ENCODE peak calls at places on chromosomes 2 and 18, in four cellular contexts. One of them, this sample, is unnamed.

GRCh38 chr2:163735692-163736432 is at the start of gene FIGN:
- DNase-seq in uterus: peak; percentile 66
- DNase-seq in PC-3: peak; percentile 76
- DNase-seq in upper lobe of right lung: peak; percentile 86
- DNase-seq in this sample: peak; percentile 90

GRCh38 chr2:200279857-200280256 is 26.6 kb upstream of the SPATS2L start:
- DNase-seq in uterus: no peak
- DNase-seq in PC-3: no peak
- DNase-seq in upper lobe of right lung: no peak
- DNase-seq in this sample: no peak

GRCh38 chr2:109136542-109136941 is 7.5 kb downstream of the SH3RF3 start:
- DNase-seq in uterus: no peak
- DNase-seq in PC-3: peak; percentile 18
- DNase-seq in upper lobe of right lung: no peak
- DNase-seq in this sample: no peak

GRCh38 chr18:2293109-2293839 is 278.0 kb downstream of the METTL4 start:
- DNase-seq in uterus: peak; percentile 11
- DNase-seq in PC-3: no peak
- DNase-seq in upper lobe of right lung: no peak
- DNase-seq in this sample: no peak

GRCh38 chr2:128028668-128029054 is 802 bp upstream of the SAP130 start:
- DNase-seq in uterus: no peak
- DNase-seq in PC-3: peak; percentile 6
- DNase-seq in upper lobe of right lung: no peak
- DNase-seq in this sample: no peak

GRCh38 chr2:103435010-103435409 is 673.2 kb downstream of the TMEM182 start:
- DNase-seq in uterus: no peak
- DNase-seq in PC-3: peak; percentile 44
- DNase-seq in upper lobe of right lung: no peak
- DNase-seq in this sample: no peak

GRCh38 chr2:144515694-144516416 is 4.1 kb downstream of the ZEB2 start:
- DNase-seq in uterus: peak; percentile 51
- DNase-seq in PC-3: no peak
- DNase-seq in upper lobe of right lung: peak; percentile 77
- DNase-seq in this sample: peak; percentile 77

GRCh38 chr2:171531291-171531690 is 9.0 kb downstream of the CYBRD1 start:
- DNase-seq in uterus: peak; percentile 52
- DNase-seq in PC-3: no peak
- DNase-seq in upper lobe of right lung: no peak
- DNase-seq in this sample: peak; percentile 80

GRCh38 chr18:5073026-5073944 is 123.8 kb downstream of the AKAIN1 start:
- DNase-seq in uterus: no peak
- DNase-seq in PC-3: peak; percentile 57
- DNase-seq in upper lobe of right lung: no peak
- DNase-seq in this sample: no peak

GRCh38 chr2:175824243-175824642 is 177.8 kb downstream of the LNPK start:
- DNase-seq in uterus: no peak
- DNase-seq in PC-3: no peak
- DNase-seq in upper lobe of right lung: no peak
- DNase-seq in this sample: no peak

GRCh38 chr2:88865801-88866353 is 174.4 kb downstream of the RPIA start:
- DNase-seq in uterus: no peak
- DNase-seq in PC-3: no peak
- DNase-seq in upper lobe of right lung: no peak
- DNase-seq in this sample: no peak

GRCh38 chr2:82657066-82657465 is 1802.0 kb downstream of the SUCLG1 start:
- DNase-seq in uterus: no peak
- DNase-seq in PC-3: no peak
- DNase-seq in upper lobe of right lung: no peak
- DNase-seq in this sample: no peak

GRCh38 chr2:219540784-219541504 is 2.7 kb downstream of the CHPF start:
- DNase-seq in uterus: peak; percentile 18
- DNase-seq in PC-3: no peak
- DNase-seq in upper lobe of right lung: no peak
- DNase-seq in this sample: no peak

GRCh38 chr2:67684991-67685390 is 287.9 kb downstream of the ETAA1 start:
- DNase-seq in uterus: no peak
- DNase-seq in PC-3: peak; percentile 32
- DNase-seq in upper lobe of right lung: no peak
- DNase-seq in this sample: no peak

GRCh38 chr2:20071397-20072383 is 20.3 kb upstream of the LAPTM4A start:
- DNase-seq in uterus: peak; percentile 77
- DNase-seq in PC-3: peak; percentile 72
- DNase-seq in upper lobe of right lung: no peak
- DNase-seq in this sample: no peak

GRCh38 chr2:240436626-240437180 is 1.2 kb downstream of the GPC1 start:
- DNase-seq in uterus: peak; percentile 28
- DNase-seq in PC-3: peak; percentile 18
- DNase-seq in upper lobe of right lung: peak; percentile 70
- DNase-seq in this sample: no peak

GRCh38 chr18:7980136-7980535 is 413.0 kb downstream of the PTPRM start:
- DNase-seq in uterus: no peak
- DNase-seq in PC-3: peak; percentile 5
- DNase-seq in upper lobe of right lung: no peak
- DNase-seq in this sample: no peak
- TF ChIP-seq CTCF in uterus: no peak
- TF ChIP-seq CTCF in PC-3: peak; percentile 48
- TF ChIP-seq CTCF in upper lobe of right lung: no peak
- TF ChIP-seq CTCF in this sample: no peak

GRCh38 chr2:66477125-66477842 is 42.4 kb downstream of the MEIS1 start:
- DNase-seq in uterus: no peak
- DNase-seq in PC-3: no peak
- DNase-seq in upper lobe of right lung: no peak
- DNase-seq in this sample: no peak
- H3K27ac ChIP-seq in uterus: peak overlapping the region; percentile 27
- H3K27ac ChIP-seq in PC-3: no peak overlapping the region
- H3K27ac ChIP-seq in upper lobe of right lung: no peak overlapping the region
- H3K27ac ChIP-seq in this sample: no peak overlapping the region

GRCh38 chr2:15628899-15629855 is 37.5 kb downstream of the DDX1 start:
- DNase-seq in uterus: no peak
- DNase-seq in PC-3: no peak
- DNase-seq in upper lobe of right lung: no peak
- DNase-seq in this sample: no peak

GRCh38 chr2:15630121-15630957 is 38.7 kb downstream of the DDX1 start:
- DNase-seq in uterus: no peak
- DNase-seq in PC-3: no peak
- DNase-seq in upper lobe of right lung: no peak
- DNase-seq in this sample: no peak

GRCh38 chr2:15633043-15633970 is 41.6 kb downstream of the DDX1 start:
- DNase-seq in uterus: no peak
- DNase-seq in PC-3: no peak
- DNase-seq in upper lobe of right lung: no peak
- DNase-seq in this sample: no peak

GRCh38 chr2:15631883-15632282 is 40.2 kb downstream of the DDX1 start:
- DNase-seq in uterus: no peak
- DNase-seq in PC-3: no peak
- DNase-seq in upper lobe of right lung: no peak
- DNase-seq in this sample: no peak

GRCh38 chr2:15630958-15631719 is 39.5 kb downstream of the DDX1 start:
- DNase-seq in uterus: no peak
- DNase-seq in PC-3: no peak
- DNase-seq in upper lobe of right lung: no peak
- DNase-seq in this sample: no peak
- H3K36me3 ChIP-seq in uterus: no peaks in the 10 kb centered on the region
- H3K36me3 ChIP-seq in PC-3: peaks cover 76% of the 10 kb centered on the region
- H3K36me3 ChIP-seq in upper lobe of right lung: peaks cover 88% of the 10 kb centered on the region
- H3K36me3 ChIP-seq in this sample: peaks cover 74% of the 10 kb centered on the region

DNA sequence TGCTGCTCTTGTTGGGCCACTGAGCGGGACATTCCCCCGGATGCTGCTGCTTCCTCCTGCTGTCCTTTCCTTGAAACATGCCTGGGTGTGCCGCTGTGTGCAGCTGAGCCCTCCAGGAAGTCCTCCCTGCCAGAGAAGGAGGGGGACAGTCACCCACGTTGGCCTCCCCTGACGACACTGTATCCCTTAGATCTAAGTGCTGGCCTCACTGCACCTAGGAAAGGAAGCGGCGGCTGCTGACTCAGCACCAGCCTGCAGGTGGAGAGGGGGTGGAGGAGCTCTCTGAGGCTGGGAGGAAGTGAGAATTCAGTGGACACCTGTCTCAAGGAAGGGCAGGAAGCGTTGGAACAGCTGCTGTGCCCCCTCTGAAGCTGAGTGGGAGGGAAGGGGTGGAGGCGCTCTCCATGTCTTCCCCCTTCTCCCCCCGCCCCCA is 239.8 kb downstream of the HAUS1 start:
- DNase-seq in uterus: peak; percentile 32
- DNase-seq in PC-3: peak; percentile 46
- DNase-seq in upper lobe of right lung: peak; percentile 65
- DNase-seq in this sample: no peak
- TF ChIP-seq CTCF in uterus: no peak
- TF ChIP-seq CTCF in PC-3: no peak
- TF ChIP-seq CTCF in upper lobe of right lung: no peak
- TF ChIP-seq CTCF in this sample: no peak

DNA sequence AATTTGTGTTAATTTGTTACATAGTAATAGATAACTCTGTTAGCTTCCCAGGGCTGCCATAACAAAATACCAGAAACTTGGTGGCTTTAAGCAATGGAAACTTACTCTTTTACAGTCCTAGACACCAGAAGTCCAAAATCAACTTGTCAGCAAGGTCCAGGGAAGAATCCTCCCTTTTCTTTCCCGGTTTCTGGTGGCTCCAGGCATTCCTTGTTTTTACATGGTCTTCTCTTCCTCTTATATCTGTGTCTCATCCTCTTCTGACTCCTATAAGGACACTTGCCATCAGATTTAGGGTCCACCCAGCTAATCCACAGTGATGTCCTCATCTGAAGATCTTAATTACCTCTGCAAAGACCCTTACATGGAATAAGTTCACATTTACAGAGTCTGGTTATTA is 95.6 kb downstream of the DDX1 start:
- DNase-seq in uterus: no peak
- DNase-seq in PC-3: no peak
- DNase-seq in upper lobe of right lung: no peak
- DNase-seq in this sample: no peak
- H3K27ac ChIP-seq in uterus: no peak overlapping the region
- H3K27ac ChIP-seq in PC-3: no peak overlapping the region
- H3K27ac ChIP-seq in upper lobe of right lung: no peak overlapping the region
- H3K27ac ChIP-seq in this sample: no peak overlapping the region

GRCh38 chr2:215352602-215353001 is 40.7 kb downstream of the ATIC start:
- DNase-seq in uterus: no peak
- DNase-seq in PC-3: no peak
- DNase-seq in upper lobe of right lung: no peak
- DNase-seq in this sample: no peak

DNA sequence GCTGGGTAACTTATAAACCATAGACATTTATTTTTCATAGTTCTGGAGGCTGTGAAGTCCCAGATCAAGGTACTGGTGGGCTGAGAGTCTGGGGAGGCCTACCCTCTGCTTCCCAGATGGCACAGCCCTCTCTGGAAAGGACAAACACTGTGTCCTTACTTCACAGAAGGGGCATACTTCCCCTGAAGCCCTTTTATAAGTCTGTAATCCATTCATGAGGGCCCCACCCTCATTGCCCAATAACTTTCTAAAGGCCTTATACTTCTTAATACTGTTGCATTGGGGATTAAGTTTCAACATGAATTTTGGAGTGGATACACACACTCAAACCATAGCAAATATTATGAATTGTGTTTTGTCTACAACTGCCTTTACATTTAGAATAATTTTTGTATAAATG is 36.0 kb downstream of the ATIC start:
- DNase-seq in uterus: no peak
- DNase-seq in PC-3: no peak
- DNase-seq in upper lobe of right lung: no peak
- DNase-seq in this sample: no peak
- H3K36me3 ChIP-seq in uterus: no peaks in the 10 kb centered on the region
- H3K36me3 ChIP-seq in PC-3: peaks cover 70% of the 10 kb centered on the region
- H3K36me3 ChIP-seq in upper lobe of right lung: peaks cover 67% of the 10 kb centered on the region
- H3K36me3 ChIP-seq in this sample: peaks cover 38% of the 10 kb centered on the region

DNA sequence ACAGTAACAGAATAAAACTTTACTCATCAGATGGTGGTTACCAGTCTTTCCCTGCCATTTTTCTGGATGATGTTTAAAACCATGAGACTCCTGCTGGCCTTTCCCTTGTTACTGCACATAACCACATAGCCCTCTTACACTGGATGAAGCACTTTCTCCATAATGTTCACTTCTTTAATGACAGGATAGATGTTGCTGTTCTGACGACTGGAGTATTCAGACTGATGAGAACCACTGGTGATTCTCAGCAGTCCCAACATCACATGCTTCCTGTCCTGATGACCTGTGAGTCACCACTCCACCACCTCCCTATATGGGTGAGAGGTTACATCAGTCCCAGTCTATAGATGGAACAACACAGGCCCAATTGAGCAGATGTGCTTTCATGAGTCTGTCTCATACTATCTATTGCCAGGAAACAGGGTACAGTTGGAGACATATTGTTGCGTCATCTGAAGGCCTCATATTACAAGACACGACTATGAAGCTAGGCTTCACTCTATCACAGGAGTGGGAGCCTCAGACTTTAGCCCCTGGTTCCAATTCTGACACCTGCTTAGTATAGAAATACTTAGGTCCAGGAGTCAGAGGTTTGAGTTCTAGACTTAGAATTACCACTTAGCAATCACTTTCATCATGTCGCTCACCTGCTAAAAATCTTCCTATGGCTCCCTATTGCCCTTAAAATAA is 145.7 kb upstream of the KLF7 start:
- DNase-seq in uterus: peak; percentile 49
- DNase-seq in PC-3: peak; percentile 39
- DNase-seq in upper lobe of right lung: no peak
- DNase-seq in this sample: peak; percentile 67
- TF ChIP-seq CTCF in uterus: no peak
- TF ChIP-seq CTCF in PC-3: peak; percentile 42
- TF ChIP-seq CTCF in upper lobe of right lung: peak; percentile 17
- TF ChIP-seq CTCF in this sample: no peak

This sample was measured in tibial artery.